ENCODE peak calls at places on chromosomes 11 and 22, in seven cellular contexts. Y, R, E, Q, G, M and J are unnamed samples.

GRCh38 chr11:79342686-79343085 is 98.1 kb downstream of the TENM4 start:
- DNase-seq in Q (no peak), R (no peak), M (no peak), G (no peak), E (no peak), Y (no peak), J (no peak)

GRCh38 chr11:92387882-92388281 is 163.3 kb downstream of the FAT3 start:
- DNase-seq in R (no peak), E (no peak), Q (no peak), M (no peak), Y (no peak), G (no peak), J (no peak)

GRCh38 chr22:45546333-45547015 is 43.8 kb downstream of the FBLN1 start:
- DNase-seq in E (no peak), Q (no peak), R (no peak), Y (no peak), G (no peak), M (no peak), J (no peak)

GRCh38 chr22:34416321-34416900 is 496.1 kb upstream of the LARGE1 start:
- DNase-seq in Q (no peak), E (no peak), R (no peak), M (no peak), Y (no peak), G (no peak), J (no peak)

GRCh38 chr11:35281169-35281591 is 138.2 kb downstream of the SLC1A2 start:
- DNase-seq in M (no peak), G (no peak), Y (no peak), E (no peak), R (no peak), Q (no peak), J (no peak)

GRCh38 chr11:12085371-12086251 is 24.8 kb upstream of the MICAL2 start:
- DNase-seq in G (no peak), M (no peak), R (no peak), Q (no peak), E (no peak), Y (no peak), J (no peak)

GRCh38 chr11:93517611-93518010 is 25.6 kb downstream of the SMCO4 start:
- DNase-seq in M (no peak), Q (no peak), Y (no peak), G (no peak), R (no peak), E (no peak), J (no peak)

GRCh38 chr11:67029146-67029545 is 6.2 kb downstream of the SYT12 start:
- DNase-seq in G (no peak), Y (no peak), E (no peak), M (no peak), Q (no peak), R (no peak), J (no peak)

GRCh38 chr11:116207781-116208180 is 565.0 kb downstream of the BUD13 start:
- DNase-seq in E (no peak), Y (no peak), G (no peak), Q (no peak), R (no peak), M (no peak), J (no peak)

GRCh38 chr22:46087816-46088277 is 62.5 kb upstream of the PPARA start:
- DNase-seq in R (no peak), Q (peak), G (no peak), M (peak), E (no peak), Y (no peak), J (no peak)

GRCh38 chr22:49179175-49179574 is 648.5 kb downstream of the BRD1 start:
- DNase-seq in R (no peak), Y (no peak), Q (no peak), G (no peak), M (no peak), E (no peak), J (no peak)

GRCh38 chr11:62400760-62401159 is 18.1 kb upstream of the SCGB1A1 start:
- DNase-seq in G (no peak), M (peak), Y (no peak), Q (no peak), R (no peak), E (no peak), J (no peak)

GRCh38 chr22:44460287-44461082 is 37.5 kb downstream of the RTL6 start:
- DNase-seq in E (peak), G (no peak), Q (peak), Y (no peak), M (no peak), R (no peak), J (no peak)

GRCh38 chr22:19121631-19122142 is 525 bp downstream of the DGCR2 start:
- DNase-seq in E (peak), G (peak), Y (peak), Q (peak), R (no peak), M (peak), J (no peak)

GRCh38 chr11:108221401-108221800 is 1.0 kb downstream of the NPAT start:
- DNase-seq in M (no peak), R (no peak), Y (no peak), G (no peak), E (peak), Q (no peak), J (no peak)

GRCh38 chr11:95147364-95147905 is 57.8 kb downstream of the ENDOD1 start:
- DNase-seq in M (no peak), Q (no peak), R (no peak), Y (no peak), E (no peak), G (no peak), J (no peak)

GRCh38 chr11:106986261-106986660 is 32.0 kb downstream of the GUCY1A2 start:
- DNase-seq in Y (no peak), Q (no peak), G (no peak), E (no peak), R (no peak), M (no peak), J (no peak)

GRCh38 chr11:776459-777287 is 614 bp downstream of the GATD1 start:
- DNase-seq in Q (no peak), G (peak), R (peak), M (no peak), Y (no peak), E (peak), J (no peak)

GRCh38 chr11:80592546-80592945 is 1151.7 kb upstream of the TENM4 start:
- DNase-seq in M (no peak), Y (no peak), Q (no peak), R (no peak), E (no peak), G (no peak), J (no peak)

GRCh38 chr11:120248551-120249278 is 8.8 kb downstream of the POU2F3 start:
- DNase-seq in G (no peak), E (no peak), Q (no peak), R (peak), M (no peak), Y (no peak), J (peak)

GRCh38 chr11:128689946-128690745 is 3.7 kb upstream of the FLI1 start:
- DNase-seq in R (no peak), E (no peak), G (no peak), M (no peak), Y (no peak), Q (no peak), J (no peak)

GRCh38 chr11:7892751-7893356 is 38.2 kb downstream of the OR10A6 start:
- DNase-seq in M (no peak), E (no peak), Y (no peak), Q (no peak), R (no peak), G (peak), J (no peak)

GRCh38 chr22:43726296-43726695 is 85.8 kb downstream of the EFCAB6 start:
- DNase-seq in R (no peak), M (no peak), Q (no peak), Y (no peak), G (no peak), E (no peak), J (no peak)

GRCh38 chr11:69541501-69542313 is 60.2 kb downstream of the LINC01488 start:
- DNase-seq in Q (no peak), R (no peak), Y (no peak), M (peak), E (no peak), G (no peak), J (no peak)

GRCh38 chr11:11502303-11502828 is 119.4 kb downstream of the GALNT18 start:
- DNase-seq in Q (no peak), E (no peak), Y (no peak), M (no peak), G (no peak), R (no peak), J (no peak)

GRCh38 chr11:63909621-63910506 is 7.1 kb downstream of the RCOR2 start:
- DNase-seq in M (no peak), G (no peak), R (no peak), E (no peak), Q (no peak), Y (no peak), J (no peak)

GRCh38 chr11:119341222-119342022 is 739 bp upstream of the C1QTNF5 start:
- DNase-seq in M (no peak), R (no peak), G (no peak), E (no peak), Y (no peak), Q (no peak), J (no peak)

GRCh38 chr11:13310443-13310842 is 32.9 kb downstream of the BMAL1 start:
- DNase-seq in G (no peak), M (no peak), E (no peak), Y (no peak), R (no peak), Q (no peak), J (no peak)

GRCh38 chr11:70087446-70088167 is 9.5 kb downstream of the ANO1 start:
- DNase-seq in M (no peak), G (no peak), Q (no peak), E (no peak), Y (no peak), R (no peak), J (no peak)

GRCh38 chr22:20475115-20475436 is 20.5 kb downstream of the KLHL22 start:
- DNase-seq in R (no peak), M (no peak), E (no peak), Q (no peak), G (no peak), Y (no peak), J (no peak)